ENCODE peak calls at places on chromosomes 1 and 21, in seven cellular contexts. M is PC-9; T is T-cell; U is mucosa of gallbladder; G is HS-27A; V is T-helper 1 cell; Q is stimulated activated CD8-positive, alpha-beta memory T cell treated with anti-CD3 and anti-CD28 coated beads, Interleukin-4, amount 100 ng/mL, for 1 hour. F is an unnamed sample.

GRCh38 chr21:25862112-25862511 is 127.3 kb downstream of the GABPA start:
- DNase-seq in M (no peak), T (no peak), U (no peak), G (no peak), V (no peak), Q (no peak), F (no peak)

GRCh38 chr1:6700853-6701436 is 671 bp downstream of the DNAJC11 start:
- DNase-seq in M (no peak), T (no peak), U (no peak), G (no peak), V (no peak), Q (no peak), F (no peak)

GRCh38 chr1:165235158-165235776 is 121.2 kb downstream of the LMX1A start:
- DNase-seq in M (no peak), T (no peak), U (no peak), G (no peak), V (no peak), Q (no peak), F (no peak)

GRCh38 chr1:240312872-240313271 is 221.2 kb downstream of the FMN2 start:
- DNase-seq in M (no peak), T (no peak), U (no peak), G (peak), V (no peak), Q (no peak), F (no peak)

GRCh38 chr1:32332290-32333079 is 3.5 kb downstream of the MARCKSL1 start:
- DNase-seq in M (peak), T (no peak), U (no peak), G (no peak), V (no peak), Q (no peak), F (no peak)

GRCh38 chr21:15301014-15301413 is 236.2 kb upstream of the NRIP1 start:
- DNase-seq in M (no peak), T (no peak), U (no peak), G (no peak), V (no peak), Q (no peak), F (no peak)

GRCh38 chr1:23563003-23563402 is 3.7 kb upstream of the ID3 start:
- DNase-seq in M (no peak), T (no peak), U (no peak), G (no peak), V (no peak), Q (no peak), F (peak)

GRCh38 chr1:45001011-45001481 is 10.1 kb downstream of the HECTD3 start:
- DNase-seq in M (no peak), T (no peak), U (no peak), G (no peak), V (no peak), Q (no peak), F (no peak)

GRCh38 chr1:46456411-46456963 is 33.1 kb upstream of the DMBX1 start:
- DNase-seq in M (no peak), T (no peak), U (no peak), G (no peak), V (no peak), Q (no peak), F (no peak)

GRCh38 chr1:202293620-202294019 is 48.1 kb downstream of the UBE2T start:
- DNase-seq in M (no peak), T (no peak), U (no peak), G (no peak), V (no peak), Q (no peak), F (no peak)

GRCh38 chr1:180643693-180644092 is 11.9 kb downstream of the XPR1 start:
- DNase-seq in M (no peak), T (no peak), U (no peak), G (no peak), V (no peak), Q (no peak), F (no peak)

GRCh38 chr1:232952514-232953175 is 2.2 kb downstream of the NTPCR start:
- DNase-seq in M (peak), T (peak), U (no peak), G (peak), V (no peak), Q (no peak), F (no peak)

GRCh38 chr1:206787956-206788355 is 15.7 kb upstream of the IL10 start:
- DNase-seq in M (no peak), T (no peak), U (no peak), G (no peak), V (no peak), Q (no peak), F (no peak)

GRCh38 chr1:179079113-179079761 is 2.6 kb upstream of the TOR3A start:
- DNase-seq in M (peak), T (peak), U (peak), G (peak), V (no peak), Q (no peak), F (peak)

GRCh38 chr1:154430903-154431302 is 25.8 kb downstream of the IL6R start:
- DNase-seq in M (no peak), T (no peak), U (no peak), G (no peak), V (no peak), Q (no peak), F (no peak)

GRCh38 chr1:155794605-155795265 is 62.3 kb downstream of the GON4L start:
- DNase-seq in M (no peak), T (no peak), U (no peak), G (no peak), V (no peak), Q (no peak), F (no peak)

GRCh38 chr1:173149887-173150286 is 57.2 kb downstream of the TNFSF4 start:
- DNase-seq in M (no peak), T (no peak), U (no peak), G (no peak), V (no peak), Q (no peak), F (no peak)

GRCh38 chr21:44989538-44989888 is 49.7 kb downstream of the SLX9 start:
- DNase-seq in M (no peak), T (no peak), U (no peak), G (no peak), V (no peak), Q (no peak), F (peak)

GRCh38 chr1:8082945-8083344 is 56.8 kb upstream of the ERRFI1 start:
- DNase-seq in M (no peak), T (no peak), U (no peak), G (no peak), V (no peak), Q (no peak), F (no peak)

GRCh38 chr1:23936481-23937176 is 23.0 kb upstream of the PNRC2 start:
- DNase-seq in M (no peak), T (no peak), U (no peak), G (no peak), V (no peak), Q (no peak), F (no peak)

GRCh38 chr1:113835686-113836290 is 23.5 kb upstream of the RSBN1 start:
- DNase-seq in M (no peak), T (no peak), U (peak), G (no peak), V (no peak), Q (no peak), F (no peak)

GRCh38 chr1:2248127-2248826 is 20.2 kb downstream of the SKI start:
- DNase-seq in M (no peak), T (no peak), U (peak), G (no peak), V (no peak), Q (no peak), F (no peak)

GRCh38 chr1:201530741-201531521 is 8.0 kb upstream of the NAV1 start:
- DNase-seq in M (peak), T (no peak), U (peak), G (no peak), V (no peak), Q (no peak), F (peak)

GRCh38 chr1:31835415-31835814 is 19.6 kb upstream of the SPOCD1 start:
- DNase-seq in M (no peak), T (no peak), U (no peak), G (no peak), V (no peak), Q (no peak), F (no peak)

GRCh38 chr1:94773931-94774422 is 46.2 kb upstream of the SLC44A3 start:
- DNase-seq in M (peak), T (no peak), U (no peak), G (no peak), V (no peak), Q (no peak), F (no peak)

GRCh38 chr1:17755120-17755519 is at the start of gene ACTL8:
- DNase-seq in M (peak), T (no peak), U (no peak), G (no peak), V (no peak), Q (no peak), F (no peak)

GRCh38 chr1:33357099-33357498 is 36.2 kb upstream of the A3GALT2 start:
- DNase-seq in M (no peak), T (no peak), U (no peak), G (no peak), V (no peak), Q (no peak), F (no peak)

GRCh38 chr1:64172458-64172983 is 30.9 kb upstream of the UBE2U start:
- DNase-seq in M (no peak), T (no peak), U (no peak), G (no peak), V (no peak), Q (no peak), F (no peak)

GRCh38 chr21:23162213-23162946 is 2164.2 kb downstream of the NCAM2 start:
- DNase-seq in M (no peak), T (no peak), U (no peak), G (no peak), V (no peak), Q (no peak), F (no peak)

GRCh38 chr1:99137546-99138206 is 126.6 kb upstream of the PLPPR4 start:
- DNase-seq in M (no peak), T (no peak), U (no peak), G (no peak), V (no peak), Q (no peak), F (no peak)

GRCh38 chr1:23980725-23981063 is 567 bp upstream of the SRSF10 start:
- DNase-seq in M (peak), T (peak), U (no peak), G (peak), V (no peak), Q (no peak), F (no peak)

GRCh38 chr1:82001345-82001744 is 200.6 kb downstream of the ADGRL2 start:
- DNase-seq in M (no peak), T (no peak), U (no peak), G (no peak), V (no peak), Q (no peak), F (no peak)

GRCh38 chr1:206717237-206717989 is 32.7 kb downstream of the MAPKAPK2 start:
- DNase-seq in M (no peak), T (no peak), U (no peak), G (no peak), V (no peak), Q (no peak), F (peak)

GRCh38 chr1:33182896-33183295 is 1.1 kb upstream of the TRIM62 start:
- DNase-seq in M (no peak), T (no peak), U (peak), G (no peak), V (no peak), Q (no peak), F (no peak)

GRCh38 chr1:153395136-153395685 is 4.3 kb upstream of the S100A8 start:
- DNase-seq in M (no peak), T (no peak), U (peak), G (no peak), V (no peak), Q (no peak), F (no peak)

GRCh38 chr1:25109527-25109926 is 122.8 kb downstream of the SYF2 start:
- DNase-seq in M (no peak), T (peak), U (no peak), G (no peak), V (no peak), Q (no peak), F (no peak)

GRCh38 chr21:40504825-40505224 is 342.1 kb downstream of the DSCAM start:
- DNase-seq in M (no peak), T (no peak), U (no peak), G (no peak), V (no peak), Q (no peak), F (no peak)

F was measured in sigmoid colon.